ENCODE peak calls at places on chromosomes 6 and 20, in five cellular contexts. M is K562, Y is nephron progenitor cell, L is heart left ventricle, G is HepG2. C is an unnamed sample.

GRCh38 chr6:36094786-36095496 is 35.4 kb upstream of the MAPK13 start:
- DNase-seq in M (peak), L (peak), G (peak), Y (peak), C (peak)

GRCh38 chr6:152503541-152503940 is 133.6 kb downstream of the SYNE1 start:
- DNase-seq in M (no peak), L (no peak), Y (no peak), G (no peak), C (no peak)

GRCh38 chr6:110217255-110217654 is 37.0 kb downstream of the CDC40 start:
- DNase-seq in Y (no peak), M (no peak), G (no peak), L (no peak), C (no peak)

GRCh38 chr6:131532476-131533108 is 40.4 kb upstream of the ARG1 start:
- DNase-seq in L (no peak), M (no peak), G (no peak), Y (no peak), C (no peak)

GRCh38 chr6:91653954-91654843 is 1067.3 kb upstream of the MAP3K7 start:
- DNase-seq in M (no peak), G (no peak), Y (no peak), L (no peak), C (peak)

GRCh38 chr6:107418118-107418517 is 41.2 kb downstream of the PDSS2 start:
- DNase-seq in L (no peak), G (peak), M (peak), Y (no peak), C (no peak)

GRCh38 chr6:25655746-25656145 is 3.7 kb downstream of the SCGN start:
- DNase-seq in M (no peak), G (no peak), L (no peak), Y (no peak), C (no peak)

GRCh38 chr20:51434556-51435256 is 107.8 kb downstream of the NFATC2 start:
- DNase-seq in Y (no peak), G (no peak), L (no peak), M (peak), C (no peak)

GRCh38 chr6:8085053-8085511 is 17.3 kb downstream of the EEF1E1 start:
- DNase-seq in Y (no peak), L (no peak), M (peak), G (peak), C (no peak)

GRCh38 chr6:105609375-105609991 is 206.6 kb upstream of the PREP start:
- DNase-seq in G (no peak), L (peak), Y (no peak), M (no peak), C (no peak)

GRCh38 chr20:60249436-60249835 is 291.2 kb downstream of the CDH26 start:
- DNase-seq in G (no peak), Y (no peak), M (no peak), L (no peak), C (no peak)

GRCh38 chr6:143857651-143858050 is 6.6 kb upstream of the ZC2HC1B start:
- DNase-seq in Y (no peak), M (no peak), L (no peak), G (no peak), C (no peak)

GRCh38 chr20:4300921-4301320 is 285.6 kb upstream of the RNF24 start:
- DNase-seq in L (no peak), G (no peak), Y (no peak), M (no peak), C (no peak)

GRCh38 chr6:40654828-40655227 is 67.7 kb upstream of the LRFN2 start:
- DNase-seq in L (no peak), G (no peak), M (no peak), Y (no peak), C (no peak)

GRCh38 chr20:58784321-58785074 is 66.2 kb downstream of the GNAS-AS1 start:
- DNase-seq in G (no peak), Y (no peak), L (no peak), M (no peak), C (no peak)

GRCh38 chr20:7981374-7981773 is 38.2 kb downstream of the TMX4 start:
- DNase-seq in L (no peak), G (peak), M (no peak), Y (no peak), C (no peak)

GRCh38 chr6:154410619-154411044 is 54.0 kb upstream of the IPCEF1 start:
- DNase-seq in M (no peak), G (peak), L (peak), Y (peak), C (no peak)

GRCh38 chr20:370151-370600 is 10.4 kb upstream of the TRIB3 start:
- DNase-seq in Y (no peak), M (no peak), G (peak), L (no peak), C (no peak)

GRCh38 chr6:11318835-11319813 is 86.7 kb upstream of the NEDD9 start:
- DNase-seq in Y (no peak), M (no peak), L (no peak), G (no peak), C (no peak)

GRCh38 chr6:134619789-134620188 is 301.9 kb upstream of the SGK1 start:
- DNase-seq in G (no peak), M (no peak), L (no peak), Y (no peak), C (no peak)

GRCh38 chr6:135141728-135142127 is 39.4 kb upstream of the MYB start:
- DNase-seq in L (no peak), M (no peak), Y (no peak), G (no peak), C (no peak)

GRCh38 chr20:17525650-17526049 is 5.5 kb downstream of the BFSP1 start:
- DNase-seq in M (peak), L (no peak), G (peak), Y (peak), C (no peak)

GRCh38 chr20:34538671-34539123 is 19.8 kb upstream of the MAP1LC3A start:
- DNase-seq in G (peak), L (peak), M (peak), Y (peak), C (peak)

GRCh38 chr6:36742146-36742545 is 44.5 kb downstream of the RAB44 start:
- DNase-seq in G (no peak), M (no peak), Y (no peak), L (no peak), C (no peak)

GRCh38 chr6:54288476-54288875 is 19.8 kb upstream of the TINAG start:
- DNase-seq in Y (no peak), G (no peak), L (no peak), M (no peak), C (no peak)

GRCh38 chr20:52422574-52423463 is 231.2 kb upstream of the ZFP64 start:
- DNase-seq in Y (no peak), M (no peak), L (no peak), G (no peak), C (no peak)

GRCh38 chr20:14234666-14235295 is 102.6 kb downstream of the FLRT3 start:
- DNase-seq in L (no peak), G (no peak), Y (no peak), M (no peak), C (no peak)

GRCh38 chr6:79755967-79756366 is 124.8 kb downstream of the SH3BGRL2 start:
- DNase-seq in Y (no peak), M (no peak), G (no peak), L (no peak), C (no peak)

GRCh38 chr6:137874204-137875001 is 7.3 kb downstream of the TNFAIP3 start:
- DNase-seq in L (no peak), Y (no peak), M (no peak), G (no peak), C (no peak)

GRCh38 chr6:33787336-33787953 is 1.5 kb downstream of the LEMD2 start:
- DNase-seq in Y (no peak), M (no peak), G (no peak), L (no peak), C (no peak)

GRCh38 chr20:44548171-44548678 is 26.4 kb upstream of the SERINC3 start:
- DNase-seq in M (no peak), L (no peak), Y (no peak), G (no peak), C (no peak)

GRCh38 chr6:125365230-125365629 is 63.5 kb upstream of the HDDC2 start:
- DNase-seq in L (no peak), G (no peak), Y (no peak), M (no peak), C (no peak)

GRCh38 chr20:19995220-19995863 is 21.8 kb upstream of the NAA20 start:
- DNase-seq in Y (no peak), M (peak), L (no peak), G (peak), C (no peak)

GRCh38 chr6:14728396-14729024 is 517.4 kb upstream of the JARID2 start:
- DNase-seq in L (peak), M (peak), G (no peak), Y (no peak), C (no peak)

GRCh38 chr20:38195521-38195920 is 30.5 kb upstream of the TGM2 start:
- DNase-seq in Y (no peak), G (no peak), M (no peak), L (no peak), C (no peak)

GRCh38 chr6:51057296-51057695 is 238.6 kb downstream of the TFAP2B start:
- DNase-seq in L (no peak), G (no peak), Y (no peak), M (no peak), C (no peak)

GRCh38 chr6:65707134-65707826 is at the start of gene EYS:
- DNase-seq in L (no peak), G (no peak), Y (no peak), M (no peak), C (no peak)

GRCh38 chr6:20633566-20634340 is 99.5 kb downstream of the CDKAL1 start:
- DNase-seq in G (no peak), M (no peak), Y (no peak), L (no peak), C (no peak)

GRCh38 chr6:29602564-29603361 is 17.8 kb downstream of the OR2H2 start:
- DNase-seq in Y (peak), M (peak), L (no peak), G (peak), C (peak)
- TF ChIP-seq CTCF in Y (peak), M (peak), L (no peak), G (peak), C (peak)

GRCh38 chr6:17001188-17001587 is 100.7 kb upstream of the STMND1 start:
- DNase-seq in M (no peak), G (no peak), Y (no peak), L (no peak), C (no peak)
- TF ChIP-seq CTCF in M (no peak), G (no peak), Y (no peak), L (no peak), C (no peak)

GRCh38 chr6:119626884-119627619 is 277.5 kb upstream of the MAN1A1 start:
- DNase-seq in Y (no peak), G (no peak), L (no peak), M (peak), C (no peak)

GRCh38 chr6:119633461-119633860 is 283.9 kb upstream of the MAN1A1 start:
- DNase-seq in Y (no peak), M (no peak), G (no peak), L (no peak), C (no peak)

GRCh38 chr6:119627908-119628669 is 278.5 kb upstream of the MAN1A1 start:
- DNase-seq in G (no peak), M (peak), L (no peak), Y (no peak), C (no peak)

GRCh38 chr6:119628691-119629621 is 279.4 kb upstream of the MAN1A1 start:
- DNase-seq in G (no peak), L (no peak), M (peak), Y (no peak), C (no peak)

DNA sequence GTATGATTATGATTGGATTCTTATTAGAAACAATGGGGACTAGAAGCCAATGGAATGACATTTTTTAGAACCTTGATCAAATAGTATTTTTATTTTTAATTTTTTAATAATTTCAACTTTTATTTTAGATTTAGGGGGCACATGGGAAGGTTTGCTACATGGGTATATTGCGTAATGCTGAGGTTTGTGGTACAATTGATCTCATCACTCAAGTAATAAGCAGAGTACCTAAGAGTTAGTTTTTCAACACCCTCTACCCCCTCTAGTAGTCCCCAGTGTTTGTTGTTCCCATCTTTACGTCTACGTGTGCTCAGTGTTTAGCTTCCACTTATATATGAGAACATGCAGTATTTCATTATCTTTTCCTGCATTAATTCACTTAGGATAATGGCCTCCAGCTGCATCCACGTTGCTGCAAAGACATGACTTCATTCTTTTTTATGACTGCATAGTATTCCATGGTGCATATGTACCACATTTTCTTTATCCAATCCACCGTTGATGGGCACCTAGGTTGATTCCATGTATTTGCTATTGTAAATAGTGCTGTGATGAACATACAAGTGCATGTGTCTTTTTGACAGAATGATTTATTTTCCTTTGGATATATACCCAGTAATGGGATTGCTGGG is 281.1 kb upstream of the MAN1A1 start:
- DNase-seq in G (no peak), L (no peak), M (no peak), Y (no peak), C (no peak)
- TF ChIP-seq CTCF in G (no peak), L (no peak), M (no peak), Y (no peak), C (no peak)

GRCh38 chr6:2938632-2939083 is 32.7 kb downstream of the SERPINB6 start:
- DNase-seq in G (peak), M (no peak), Y (no peak), L (no peak), C (no peak)
- TF ChIP-seq CTCF in G (peak), M (peak), Y (no peak), L (no peak), C (no peak)

GRCh38 chr6:28213213-28213523 is 11.9 kb upstream of the ZSCAN9 start:
- DNase-seq in L (no peak), M (no peak), Y (no peak), G (no peak), C (no peak)

GRCh38 chr6:28209753-28210535 is 15.1 kb upstream of the ZSCAN9 start:
- DNase-seq in Y (no peak), G (no peak), M (no peak), L (no peak), C (no peak)

GRCh38 chr6:28211840-28212509 is 13.1 kb upstream of the ZSCAN9 start:
- DNase-seq in L (no peak), Y (no peak), M (peak), G (no peak), C (no peak)

GRCh38 chr6:28215425-28215824 is 9.7 kb upstream of the ZSCAN9 start:
- DNase-seq in G (no peak), M (peak), L (no peak), Y (no peak), C (no peak)

DNA sequence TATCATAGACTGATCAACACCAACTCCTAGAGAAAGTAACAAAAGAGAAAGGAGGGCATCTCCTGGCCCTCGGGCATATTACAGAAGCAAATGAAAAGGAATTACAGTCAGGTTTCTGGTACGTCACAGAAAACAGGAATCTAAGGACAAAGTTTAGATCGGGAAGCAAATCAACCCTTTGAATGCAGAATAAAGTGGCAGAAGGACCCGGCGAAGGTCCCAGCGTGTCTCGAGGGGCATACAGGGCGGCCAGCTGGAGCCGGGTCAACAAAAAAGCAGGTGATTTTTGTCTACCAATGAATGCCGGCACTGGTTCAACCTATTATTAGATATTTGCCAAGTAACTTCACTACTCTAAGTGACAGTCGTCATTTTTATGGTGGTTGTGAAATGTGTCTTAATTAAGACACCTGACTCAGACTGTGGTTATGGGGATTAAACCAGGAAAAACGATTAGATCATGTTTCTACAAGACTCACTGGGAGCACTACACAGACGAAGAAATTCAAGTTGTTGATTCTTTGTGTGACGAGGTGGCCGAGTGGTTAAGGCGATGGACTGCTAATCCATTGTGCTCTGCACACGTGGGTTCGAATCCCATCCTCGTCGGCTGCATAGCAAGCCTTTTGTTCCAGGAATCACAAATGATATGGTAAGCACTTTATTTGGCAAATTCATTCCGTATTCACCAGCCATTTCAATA is 12.4 kb upstream of the ZSCAN9 start:
- DNase-seq in M (peak), L (no peak), Y (peak), G (peak), C (peak)
- TF ChIP-seq CTCF in M (peak), L (no peak), Y (no peak), G (peak), C (no peak)